ENCODE peak calls at places on chromosomes 7 and 10, in nine cellular contexts. W is fibroblast of mammary gland; Z is cerebellar cortex; M is activated CD4-positive, alpha-beta T cell treated with anti-CD3 and anti-CD28 coated beads for 48 hours; P is naive thymus-derived CD8-positive, alpha-beta T cell; C is transverse colon; D is kidney tubule cell; Q is AG08395; L is stimulated activated CD4-positive, alpha-beta T cell treated with anti-CD3 and anti-CD28 coated beads, Interleukin-1b, Interleukin-23, amount 100 ng/mL, for 48 hours. V is an unnamed sample.

GRCh38 chr7:93442478-93443224 is 131.9 kb downstream of the CALCR start:
- DNase-seq in Z (peak), M (peak), W (peak), D (peak), L (peak), Q (peak), P (peak), C (peak), V (no peak)

GRCh38 chr10:123517376-123517775 is 148.8 kb upstream of the GPR26 start:
- DNase-seq in W (no peak), L (no peak), D (no peak), Z (no peak), M (no peak), P (no peak), C (no peak), Q (no peak), V (peak)

GRCh38 chr10:132232553-132232949 is 45.8 kb downstream of the DPYSL4 start:
- DNase-seq in Q (no peak), C (no peak), Z (no peak), D (no peak), M (peak), W (no peak), P (no peak), L (peak), V (no peak)

GRCh38 chr7:2820508-2820934 is 23.6 kb downstream of the GNA12 start:
- DNase-seq in P (no peak), D (peak), Q (peak), C (peak), M (no peak), W (peak), L (no peak), Z (no peak), V (peak)

GRCh38 chr7:55191161-55191925 is 172.5 kb downstream of the EGFR start:
- DNase-seq in L (no peak), W (no peak), M (no peak), P (no peak), Q (no peak), D (peak), Z (no peak), C (no peak), V (no peak)

GRCh38 chr10:101512741-101513140 is 75.3 kb downstream of the POLL start:
- DNase-seq in W (peak), L (no peak), P (no peak), Q (peak), C (no peak), Z (no peak), D (no peak), M (no peak), V (no peak)

GRCh38 chr10:121900443-121901174 is 27.2 kb downstream of the ATE1 start:
- DNase-seq in D (peak), C (no peak), L (no peak), M (no peak), P (peak), W (peak), Z (peak), Q (peak), V (no peak)

GRCh38 chr7:111029574-111030357 is 61.2 kb upstream of the LRRN3 start:
- DNase-seq in W (peak), L (peak), M (peak), D (peak), C (peak), Q (peak), P (peak), Z (peak), V (no peak)

GRCh38 chr10:68604441-68604840 is 44.3 kb downstream of the TET1 start:
- DNase-seq in W (peak), M (no peak), C (no peak), P (no peak), L (no peak), D (no peak), Q (no peak), Z (no peak), V (no peak)

GRCh38 chr10:69567920-69568319 is 5.3 kb downstream of the NEUROG3 start:
- DNase-seq in D (peak), Q (peak), P (no peak), W (peak), L (peak), Z (no peak), C (peak), M (peak), V (no peak)

GRCh38 chr10:1672001-1672781 is 65.1 kb downstream of the ADARB2 start:
- DNase-seq in Z (no peak), C (no peak), D (no peak), L (no peak), Q (no peak), M (no peak), P (no peak), W (no peak), V (no peak)

GRCh38 chr10:119817991-119818888 is 54.4 kb downstream of the MCMBP start:
- DNase-seq in C (peak), Q (peak), P (no peak), M (peak), D (peak), W (peak), Z (peak), L (no peak), V (no peak)

GRCh38 chr7:55325371-55325792 is 39.8 kb upstream of the LANCL2 start:
- DNase-seq in L (no peak), P (no peak), W (peak), Q (peak), D (peak), C (no peak), Z (peak), M (no peak), V (no peak)

GRCh38 chr10:649798-650690 is 39.4 kb downstream of the DIP2C start:
- DNase-seq in Z (no peak), L (no peak), C (peak), W (no peak), M (no peak), P (no peak), D (peak), Q (no peak), V (peak)

GRCh38 chr10:17428096-17428615 is 26.2 kb downstream of the ST8SIA6 start:
- DNase-seq in D (no peak), Z (no peak), C (no peak), P (no peak), M (no peak), Q (no peak), W (no peak), L (no peak), V (no peak)

GRCh38 chr7:75650062-75650461 is 88.7 kb downstream of the HIP1 start:
- DNase-seq in P (no peak), D (peak), W (no peak), Q (no peak), Z (no peak), M (no peak), L (no peak), C (no peak), V (peak)

GRCh38 chr10:110323503-110323902 is 18.8 kb upstream of the SMNDC1 start:
- DNase-seq in M (no peak), Z (no peak), L (no peak), Q (peak), D (peak), W (peak), P (no peak), C (no peak), V (no peak)

GRCh38 chr10:77699080-77699645 is 61.6 kb upstream of the KCNMA1 start:
- DNase-seq in D (no peak), Q (no peak), C (no peak), P (no peak), L (no peak), W (no peak), Z (no peak), M (no peak), V (no peak)

GRCh38 chr10:60848126-60848525 is 69.8 kb downstream of the CDK1 start:
- DNase-seq in D (peak), Z (no peak), W (peak), C (no peak), L (no peak), Q (peak), M (no peak), P (no peak), V (no peak)

GRCh38 chr7:40978047-40978446 is 724.8 kb downstream of the INHBA start:
- DNase-seq in L (no peak), D (no peak), C (no peak), Z (no peak), Q (no peak), P (no peak), M (no peak), W (no peak), V (no peak)

GRCh38 chr10:67976292-67977245 is 92.1 kb downstream of the SIRT1 start:
- DNase-seq in L (no peak), Q (no peak), W (peak), D (no peak), C (no peak), P (no peak), Z (peak), M (no peak), V (peak)

GRCh38 chr7:15989194-15989593 is 302.7 kb upstream of the MEOX2 start:
- DNase-seq in D (no peak), Z (no peak), Q (no peak), P (no peak), C (no peak), L (no peak), M (no peak), W (no peak), V (no peak)

GRCh38 chr10:124474502-124475070 is 13.0 kb downstream of the LHPP start:
- DNase-seq in D (no peak), W (no peak), C (no peak), Z (no peak), L (no peak), M (no peak), Q (no peak), P (no peak), V (peak)

GRCh38 chr10:73886085-73886529 is 11.8 kb upstream of the CAMK2G start:
- DNase-seq in L (peak), Z (peak), D (peak), M (peak), P (peak), C (peak), W (peak), Q (peak), V (peak)

GRCh38 chr10:36608251-36608650 is 517.1 kb upstream of the ANKRD30A start:
- DNase-seq in L (no peak), P (no peak), M (no peak), Z (no peak), D (peak), W (peak), C (no peak), Q (peak), V (no peak)

GRCh38 chr10:124694467-124695195 is 49.5 kb downstream of the FAM53B start:
- DNase-seq in Q (no peak), W (no peak), L (no peak), D (no peak), M (no peak), Z (no peak), P (no peak), C (no peak), V (no peak)

GRCh38 chr10:69734416-69734796 is 67.3 kb upstream of the COL13A1 start:
- DNase-seq in Q (no peak), P (no peak), D (no peak), M (no peak), C (no peak), W (no peak), L (no peak), Z (no peak), V (no peak)

V was measured in left lobe of liver.